ENCODE peak calls at places on chromosome 18, in six cellular contexts. R is esophagus squamous epithelium; V is fibroblast of lung; J is CD4-positive, alpha-beta memory T cell; K is vagina; Q is brain microvascular endothelial cell. Z is an unnamed sample.
A peak's percentile ranks its signal among the peaks of the same experiment; 100 is the strongest.

GRCh38 chr18:11051462-11051861 is 97.9 kb downstream of the PIEZO2 start:
- DNase-seq in R (no peak), V (no peak), J (no peak), K (no peak), Q (no peak), Z (no peak)

GRCh38 chr18:74331404-74331803 is 15.8 kb downstream of the C18orf63 start:
- DNase-seq in R (no peak), V (peak; percentile 64), J (no peak), K (no peak), Q (peak; percentile 51), Z (peak; percentile 71)

GRCh38 chr18:58104071-58104470 is 60.0 kb downstream of the NEDD4L start:
- DNase-seq in R (no peak), V (peak; percentile 30), J (no peak), K (no peak), Q (no peak), Z (no peak)

GRCh38 chr18:38563396-38563980 is 997.9 kb upstream of the CELF4 start:
- DNase-seq in R (no peak), V (peak; percentile 0), J (no peak), K (no peak), Q (no peak), Z (no peak)

GRCh38 chr18:23136326-23137092 is 1.2 kb downstream of the CABLES1 start:
- DNase-seq in R (no peak), V (peak; percentile 34), J (no peak), K (no peak), Q (no peak), Z (peak; percentile 67)

GRCh38 chr18:37661478-37661877 is 95.9 kb upstream of the CELF4 start:
- DNase-seq in R (no peak), V (no peak), J (no peak), K (peak; percentile 74), Q (no peak), Z (no peak)

GRCh38 chr18:50619833-50620232 is 59.9 kb downstream of the MAPK4 start:
- DNase-seq in R (no peak), V (no peak), J (no peak), K (no peak), Q (no peak), Z (no peak)

GRCh38 chr18:8960740-8961657 is 141.5 kb upstream of the NDUFV2 start:
- DNase-seq in R (no peak), V (peak; percentile 76), J (no peak), K (no peak), Q (peak; percentile 84), Z (peak; percentile 88)

GRCh38 chr18:35424356-35424755 is 47.2 kb upstream of the ZNF396 start:
- DNase-seq in R (no peak), V (no peak), J (no peak), K (no peak), Q (no peak), Z (no peak)

GRCh38 chr18:6404834-6405233 is 9.9 kb downstream of the L3MBTL4 start:
- DNase-seq in R (no peak), V (no peak), J (no peak), K (no peak), Q (no peak), Z (no peak)

GRCh38 chr18:46555213-46555612 is 101.8 kb downstream of the LOXHD1 start:
- DNase-seq in R (no peak), V (no peak), J (no peak), K (no peak), Q (no peak), Z (no peak)

GRCh38 chr18:22300665-22301636 is 116.8 kb downstream of the CTAGE1 start:
- DNase-seq in R (no peak), V (no peak), J (no peak), K (no peak), Q (no peak), Z (peak; percentile 33)

GRCh38 chr18:22194151-22194598 is 24.8 kb downstream of the GATA6 start:
- DNase-seq in R (no peak), V (no peak), J (no peak), K (no peak), Q (no peak), Z (no peak)

GRCh38 chr18:72830109-72830508 is 37.7 kb downstream of the NETO1 start:
- DNase-seq in R (no peak), V (no peak), J (no peak), K (no peak), Q (no peak), Z (peak; percentile 3)

GRCh38 chr18:11994346-11994707 is 13.0 kb downstream of the IMPA2 start:
- DNase-seq in R (no peak), V (peak; percentile 92), J (no peak), K (no peak), Q (peak; percentile 28), Z (peak; percentile 89)

GRCh38 chr18:32450026-32450681 is 20.5 kb downstream of the GAREM1 start:
- DNase-seq in R (no peak), V (peak; percentile 70), J (no peak), K (no peak), Q (no peak), Z (no peak)

GRCh38 chr18:59268722-59269562 is 4.3 kb downstream of the RAX start:
- DNase-seq in R (no peak), V (peak; percentile 25), J (no peak), K (no peak), Q (no peak), Z (peak; percentile 52)
- H3K27me3 ChIP-seq in R (peaks cover 32% of the 10 kb centered on the region), V (peaks cover 94% of the 10 kb centered on the region), J (peaks cover 59% of the 10 kb centered on the region), K (peaks cover 38% of the 10 kb centered on the region), Q (peaks cover 100% of the 10 kb centered on the region), Z (peaks cover 96% of the 10 kb centered on the region)

GRCh38 chr18:45290364-45290763 is 324.9 kb upstream of the SLC14A2 start:
- DNase-seq in R (no peak), V (no peak), J (no peak), K (no peak), Q (no peak), Z (no peak)
- H3K27me3 ChIP-seq in R (no peaks in the 10 kb centered on the region), V (no peaks in the 10 kb centered on the region), J (no peaks in the 10 kb centered on the region), K (no peaks in the 10 kb centered on the region), Q (no peaks in the 10 kb centered on the region), Z (no peaks in the 10 kb centered on the region)

DNA sequence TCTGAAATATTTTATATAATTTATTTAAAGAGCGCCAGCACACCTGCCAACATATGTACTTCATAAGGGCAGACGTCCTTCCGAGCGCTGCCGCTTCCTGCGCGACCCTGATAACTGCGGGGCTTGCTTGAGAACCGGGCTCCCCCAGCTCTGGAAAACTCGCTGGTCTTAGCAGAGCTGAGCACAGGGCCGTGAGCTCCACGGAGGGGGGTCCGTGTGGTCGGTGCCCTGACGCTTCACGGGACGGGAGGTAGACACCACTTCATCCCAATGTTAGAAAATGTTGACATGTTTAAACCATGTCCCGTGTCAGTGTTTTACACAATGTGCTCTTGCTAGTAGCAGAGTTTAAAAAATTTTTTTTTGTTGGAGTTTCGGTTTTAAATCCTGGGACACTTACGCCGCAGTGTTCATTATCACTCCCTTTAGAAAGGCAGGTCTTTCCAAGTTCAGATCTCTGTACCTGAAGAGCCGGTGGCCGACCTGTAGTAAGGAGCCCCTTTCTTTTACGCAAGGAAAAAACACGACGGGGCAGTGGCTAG is 1.6 kb downstream of the NFATC1 start:
- DNase-seq in R (no peak), V (no peak), J (no peak), K (no peak), Q (no peak), Z (no peak)
- H3K27me3 ChIP-seq in R (peaks cover 4% of the 10 kb centered on the region), V (no peaks in the 10 kb centered on the region), J (no peaks in the 10 kb centered on the region), K (no peaks in the 10 kb centered on the region), Q (peaks cover 44% of the 10 kb centered on the region), Z (no peaks in the 10 kb centered on the region)

GRCh38 chr18:7805096-7805495 is 238.0 kb downstream of the PTPRM start:
- DNase-seq in R (no peak), V (no peak), J (no peak), K (no peak), Q (no peak), Z (no peak)
- H3K27me3 ChIP-seq in R (no peaks in the 10 kb centered on the region), V (no peaks in the 10 kb centered on the region), J (no peaks in the 10 kb centered on the region), K (no peaks in the 10 kb centered on the region), Q (no peaks in the 10 kb centered on the region), Z (no peaks in the 10 kb centered on the region)

Z was measured in GM23248.